ENCODE peak calls at places on chromosome 1, in five cellular contexts. L, K, T, P and F are unnamed samples.

GRCh38 chr1:155188268-155188667 is 14.6 kb downstream of the TRIM46 start:
- DNase-seq in T (no peak), L (no peak), P (no peak), K (no peak), F (no peak)

GRCh38 chr1:3265800-3266485 is 188.5 kb upstream of the ARHGEF16 start:
- DNase-seq in P (no peak), L (no peak), T (no peak), K (no peak), F (no peak)

GRCh38 chr1:226397955-226398636 is 9.8 kb downstream of the PARP1 start:
- DNase-seq in L (no peak), K (no peak), T (no peak), P (no peak), F (no peak)

GRCh38 chr1:245462161-245462560 is 307.4 kb downstream of the KIF26B start:
- DNase-seq in K (no peak), P (peak; percentile 98), L (no peak), T (no peak), F (no peak)

GRCh38 chr1:9410737-9411297 is 118.1 kb downstream of the SPSB1 start:
- DNase-seq in P (peak; percentile 17), K (no peak), L (no peak), T (no peak), F (peak; percentile 100)

GRCh38 chr1:154446292-154446691 is 41.1 kb downstream of the IL6R start:
- DNase-seq in P (peak; percentile 92), T (no peak), L (no peak), K (no peak), F (peak; percentile 94)

GRCh38 chr1:207828485-207829158 is 76.8 kb downstream of the CD46 start:
- DNase-seq in T (peak; percentile 85), K (peak; percentile 66), L (peak; percentile 24), P (peak; percentile 85), F (peak; percentile 89)

GRCh38 chr1:211642870-211643269 is 32.6 kb downstream of the NEK2 start:
- DNase-seq in P (no peak), K (peak; percentile 31), T (no peak), L (no peak), F (no peak)

GRCh38 chr1:227449051-227449450 is 114.3 kb upstream of the ZNF678 start:
- DNase-seq in P (peak; percentile 75), L (no peak), T (peak; percentile 72), K (peak; percentile 72), F (peak; percentile 28)

GRCh38 chr1:45730075-45730779 is 20.2 kb downstream of the IPP start:
- DNase-seq in L (no peak), T (no peak), K (no peak), P (peak; percentile 99), F (no peak)

GRCh38 chr1:27408151-27408550 is 15.7 kb downstream of the GPR3 start:
- DNase-seq in L (no peak), P (no peak), K (no peak), T (no peak), F (no peak)

GRCh38 chr1:155794605-155795265 is 62.3 kb downstream of the GON4L start:
- DNase-seq in T (no peak), L (no peak), K (no peak), P (no peak), F (peak; percentile 86)

GRCh38 chr1:30860320-30860652 is 48.3 kb downstream of the SDC3 start:
- DNase-seq in L (no peak), P (no peak), K (no peak), T (no peak), F (no peak)

GRCh38 chr1:38800720-38801671 is 58.6 kb downstream of the RRAGC start:
- DNase-seq in T (no peak), K (no peak), P (no peak), L (no peak), F (no peak)
- H2BK12ac ChIP-seq in T (no peak overlapping the region), K (no peak overlapping the region), P (no peak overlapping the region), L (peak overlapping the region; percentile 93), F (no peak overlapping the region)

DNA sequence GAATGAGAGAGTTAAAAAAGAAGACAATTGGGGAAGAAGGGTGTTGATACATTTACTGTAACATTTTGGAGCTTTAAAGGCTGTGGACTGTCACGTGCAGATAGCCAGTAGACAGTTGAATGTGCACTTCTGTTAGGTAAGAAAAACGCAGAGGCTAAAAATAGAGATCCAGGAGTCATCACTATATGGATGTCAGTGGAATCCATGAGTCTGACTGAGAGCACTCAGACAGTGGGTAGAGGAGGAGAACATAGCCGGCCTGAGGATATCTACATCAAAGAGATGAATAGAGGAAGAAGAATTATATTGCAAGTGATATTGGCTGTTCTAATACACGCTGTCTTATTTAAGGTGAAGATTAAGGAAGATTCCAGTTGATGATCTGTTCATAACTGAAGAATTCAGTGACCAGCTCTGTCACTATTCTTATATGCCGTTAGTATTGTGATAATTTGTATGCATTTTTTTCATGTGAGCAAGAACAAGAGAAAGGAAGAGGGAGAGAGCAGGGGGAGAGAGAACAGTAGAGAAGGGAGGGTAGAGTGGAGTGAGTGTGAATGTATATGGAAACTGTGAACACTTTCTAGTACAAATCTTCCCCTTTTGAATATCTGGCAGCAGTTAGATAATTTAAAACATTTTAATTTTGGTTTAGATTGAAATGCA is 344.8 kb downstream of the CHRM3 start:
- DNase-seq in T (no peak), L (no peak), P (no peak), K (no peak), F (no peak)
- H2BK12ac ChIP-seq in T (no peak overlapping the region), L (no peak overlapping the region), P (no peak overlapping the region), K (no peak overlapping the region), F (no peak overlapping the region)

GRCh38 chr1:157862114-157863070 is 20.8 kb upstream of the CD5L start:
- DNase-seq in T (no peak), P (no peak), K (no peak), L (no peak), F (no peak)
- H2BK12ac ChIP-seq in T (no peak overlapping the region), P (no peak overlapping the region), K (no peak overlapping the region), L (no peak overlapping the region), F (no peak overlapping the region)

GRCh38 chr1:210093461-210093860 is 139.1 kb upstream of the SERTAD4 start:
- DNase-seq in K (no peak), P (no peak), T (no peak), L (no peak), F (no peak)
- H2BK12ac ChIP-seq in K (no peak overlapping the region), P (no peak overlapping the region), T (no peak overlapping the region), L (no peak overlapping the region), F (no peak overlapping the region)